ENCODE peak calls at places on chromosomes 11 and 22, in seven cellular contexts. G is choroid plexus epithelial cell, R is cardiac muscle cell, M is Daoy, O is body of pancreas, V is stromal cell of bone marrow, D is NB4. Y is an unnamed sample.

GRCh38 chr11:70647188-70648166 is 249.1 kb downstream of the CTTN start:
- DNase-seq in D (no peak), V (no peak), O (no peak), R (no peak), G (no peak), M (no peak), Y (peak)

GRCh38 chr11:115709297-115709696 is 205.1 kb upstream of the CADM1 start:
- DNase-seq in V (no peak), M (no peak), D (peak), O (no peak), R (no peak), G (no peak), Y (no peak)

GRCh38 chr22:45590262-45590661 is 81.4 kb upstream of the ATXN10 start:
- DNase-seq in M (no peak), G (no peak), D (no peak), V (no peak), R (no peak), O (no peak), Y (no peak)

GRCh38 chr22:38881464-38881871 is 9.5 kb upstream of the CBX6 start:
- DNase-seq in M (no peak), R (peak), V (peak), D (no peak), O (peak), G (peak), Y (no peak)

GRCh38 chr11:12516387-12517110 is 139.2 kb downstream of the PARVA start:
- DNase-seq in R (no peak), G (no peak), D (peak), O (no peak), V (no peak), M (no peak), Y (peak)

GRCh38 chr22:46604306-46604690 is 15.9 kb upstream of the GRAMD4 start:
- DNase-seq in O (no peak), R (peak), G (peak), V (no peak), M (no peak), D (peak), Y (no peak)

GRCh38 chr11:102111787-102112653 is 1.8 kb downstream of the YAP1 start:
- DNase-seq in V (peak), G (peak), O (peak), M (peak), R (peak), D (peak), Y (no peak)

GRCh38 chr22:48920776-48921241 is 906.9 kb downstream of the BRD1 start:
- DNase-seq in O (no peak), G (no peak), D (no peak), V (no peak), R (no peak), M (no peak), Y (no peak)

GRCh38 chr22:34877506-34877905 is 188.5 kb upstream of the ISX start:
- DNase-seq in M (no peak), R (no peak), V (no peak), D (no peak), O (no peak), G (no peak), Y (no peak)

GRCh38 chr11:80899381-80899780 is 1458.6 kb upstream of the TENM4 start:
- DNase-seq in D (peak), V (peak), R (peak), G (peak), M (no peak), O (no peak), Y (no peak)

GRCh38 chr11:19345519-19345847 is 104.7 kb upstream of the E2F8 start:
- DNase-seq in M (peak), D (peak), G (no peak), V (no peak), R (peak), O (no peak), Y (peak)

GRCh38 chr22:19995611-19996339 is 20.8 kb downstream of the ARVCF start:
- DNase-seq in V (peak), G (no peak), D (no peak), O (no peak), R (peak), M (no peak), Y (peak)

GRCh38 chr11:78270993-78271392 is 82.3 kb downstream of the USP35 start:
- DNase-seq in D (no peak), V (no peak), G (no peak), O (no peak), R (no peak), M (no peak), Y (no peak)

GRCh38 chr22:20204821-20205220 is 54.0 kb upstream of the CCDC188 start:
- DNase-seq in M (no peak), D (no peak), V (no peak), R (no peak), O (no peak), G (no peak), Y (no peak)

GRCh38 chr11:91261513-91261912 is 963.1 kb upstream of the FAT3 start:
- DNase-seq in M (no peak), D (peak), G (no peak), O (no peak), V (no peak), R (no peak), Y (no peak)

GRCh38 chr11:124277207-124277606 is 21.0 kb downstream of the OR8G5 start:
- DNase-seq in M (no peak), D (no peak), V (no peak), G (no peak), O (no peak), R (no peak), Y (no peak)

GRCh38 chr22:39643311-39644083 is 72.9 kb downstream of the CACNA1I start:
- DNase-seq in R (peak), M (no peak), D (no peak), V (no peak), G (peak), O (no peak), Y (no peak)

GRCh38 chr11:74460481-74461154 is 6.7 kb downstream of the KCNE3 start:
- DNase-seq in G (peak), R (peak), M (no peak), O (no peak), D (peak), V (no peak), Y (no peak)

GRCh38 chr22:40487663-40488249 is 117.4 kb downstream of the SGSM3 start:
- DNase-seq in V (no peak), O (no peak), G (peak), R (peak), D (peak), M (no peak), Y (no peak)

GRCh38 chr11:2518983-2519340 is 74.2 kb downstream of the KCNQ1 start:
- DNase-seq in M (peak), G (no peak), D (no peak), O (no peak), V (no peak), R (no peak), Y (no peak)

GRCh38 chr11:86440305-86440716 is 65.6 kb downstream of the CCDC81 start:
- DNase-seq in O (no peak), G (peak), D (no peak), R (peak), V (peak), M (no peak), Y (peak)

GRCh38 chr11:62602141-62603071 is 741 bp upstream of the MTA2 start:
- DNase-seq in O (peak), M (peak), V (peak), R (peak), G (peak), D (no peak), Y (peak)

GRCh38 chr11:119999220-119999619 is 138.7 kb downstream of the TRIM29 start:
- DNase-seq in R (no peak), O (no peak), M (no peak), G (no peak), D (peak), V (no peak), Y (no peak)

GRCh38 chr11:77547863-77548551 is 41.7 kb upstream of the AQP11 start:
- DNase-seq in O (peak), R (peak), D (peak), G (peak), V (peak), M (peak), Y (no peak)

GRCh38 chr22:37896181-37896592 is 9.9 kb upstream of the MICALL1 start:
- DNase-seq in O (no peak), R (peak), D (peak), M (peak), G (peak), V (no peak), Y (no peak)

GRCh38 chr11:31325162-31325561 is 44.4 kb downstream of the DCDC1 start:
- DNase-seq in M (peak), D (no peak), V (peak), O (no peak), G (peak), R (peak), Y (no peak)

GRCh38 chr11:86991341-86991740 is 36.1 kb upstream of the FZD4 start:
- DNase-seq in V (no peak), D (no peak), M (no peak), G (no peak), R (no peak), O (no peak), Y (no peak)

GRCh38 chr22:46652930-46653331 is 32.7 kb downstream of the GRAMD4 start:
- DNase-seq in G (peak), R (peak), D (no peak), M (no peak), O (no peak), V (no peak), Y (no peak)

GRCh38 chr11:45816614-45817013 is 11.7 kb downstream of the SLC35C1 start:
- DNase-seq in G (no peak), M (no peak), D (no peak), O (no peak), R (no peak), V (no peak), Y (no peak)

GRCh38 chr22:27435839-27436581 is 365.5 kb downstream of the MN1 start:
- DNase-seq in D (no peak), O (peak), R (peak), V (no peak), G (peak), M (peak), Y (peak)

GRCh38 chr11:38254849-38255248 is 1656.8 kb upstream of the RAG2 start:
- DNase-seq in D (no peak), O (no peak), R (no peak), M (no peak), V (no peak), G (no peak), Y (no peak)